ENCODE peak calls at places on chromosomes 13 and 19, in five cellular contexts. B is left ventricle myocardium inferior, J is neural crest cell, H is AG04449, L is lower leg skin. C is an unnamed sample.

GRCh38 chr19:58203814-58204475 is 21.1 kb downstream of the ZNF274 start:
- DNase-seq in B (no peak), J (no peak), H (no peak), L (no peak), C (no peak)

GRCh38 chr13:45333973-45334922 is 6.7 kb downstream of the TPT1 start:
- DNase-seq in B (no peak), J (no peak), H (no peak), L (no peak), C (no peak)

GRCh38 chr13:113584870-113585671 is 518 bp downstream of the TFDP1 start:
- DNase-seq in B (no peak), J (no peak), H (no peak), L (peak; percentile 80), C (peak; percentile 69)

GRCh38 chr19:5144545-5145179 is 175.7 kb downstream of the KDM4B start:
- DNase-seq in B (no peak), J (no peak), H (no peak), L (no peak), C (no peak)

GRCh38 chr19:51546650-51547396 is 15.4 kb upstream of the SIGLEC6 start:
- DNase-seq in B (no peak), J (no peak), H (no peak), L (peak; percentile 49), C (no peak)

GRCh38 chr13:75635621-75636338 is at the start of gene LMO7:
- DNase-seq in B (peak; percentile 50), J (peak; percentile 31), H (no peak), L (peak; percentile 89), C (peak; percentile 84)

GRCh38 chr19:54521860-54522513 is 19.4 kb downstream of the LAIR2 start:
- DNase-seq in B (no peak), J (no peak), H (no peak), L (no peak), C (no peak)

GRCh38 chr13:74000906-74001305 is 133.3 kb downstream of the KLF12 start:
- DNase-seq in B (no peak), J (no peak), H (no peak), L (no peak), C (no peak)

GRCh38 chr19:4077800-4078683 is 11.3 kb upstream of the ZBTB7A start:
- DNase-seq in B (peak; percentile 87), J (no peak), H (no peak), L (no peak), C (peak; percentile 78)

GRCh38 chr19:34184880-34185491 is 12.7 kb downstream of the LSM14A start:
- DNase-seq in B (no peak), J (no peak), H (no peak), L (no peak), C (no peak)

GRCh38 chr13:24890256-24890655 is 126.3 kb downstream of the RNF17 start:
- DNase-seq in B (no peak), J (no peak), H (no peak), L (no peak), C (no peak)

GRCh38 chr19:13765395-13766094 is 1.2 kb downstream of the MRI1 start:
- DNase-seq in B (no peak), J (no peak), H (no peak), L (no peak), C (no peak)

GRCh38 chr13:93767917-93768422 is 541.4 kb downstream of the GPC6 start:
- DNase-seq in B (no peak), J (no peak), H (no peak), L (no peak), C (no peak)

GRCh38 chr19:45506246-45506990 is 861 bp upstream of the VASP start:
- DNase-seq in B (peak; percentile 97), J (peak; percentile 91), H (no peak), L (peak; percentile 99), C (peak; percentile 95)
- TF ChIP-seq CTCF in B (peak; percentile 57), J (peak; percentile 63), H (peak; percentile 70), L (no peak), C (peak; percentile 84)

GRCh38 chr13:97257800-97258799 is 36.0 kb downstream of the MBNL2 start:
- DNase-seq in B (peak; percentile 40), J (no peak), H (peak; percentile 54), L (peak; percentile 91), C (peak; percentile 56)
- TF ChIP-seq CTCF in B (no peak), J (no peak), H (no peak), L (no peak), C (no peak)

DNA sequence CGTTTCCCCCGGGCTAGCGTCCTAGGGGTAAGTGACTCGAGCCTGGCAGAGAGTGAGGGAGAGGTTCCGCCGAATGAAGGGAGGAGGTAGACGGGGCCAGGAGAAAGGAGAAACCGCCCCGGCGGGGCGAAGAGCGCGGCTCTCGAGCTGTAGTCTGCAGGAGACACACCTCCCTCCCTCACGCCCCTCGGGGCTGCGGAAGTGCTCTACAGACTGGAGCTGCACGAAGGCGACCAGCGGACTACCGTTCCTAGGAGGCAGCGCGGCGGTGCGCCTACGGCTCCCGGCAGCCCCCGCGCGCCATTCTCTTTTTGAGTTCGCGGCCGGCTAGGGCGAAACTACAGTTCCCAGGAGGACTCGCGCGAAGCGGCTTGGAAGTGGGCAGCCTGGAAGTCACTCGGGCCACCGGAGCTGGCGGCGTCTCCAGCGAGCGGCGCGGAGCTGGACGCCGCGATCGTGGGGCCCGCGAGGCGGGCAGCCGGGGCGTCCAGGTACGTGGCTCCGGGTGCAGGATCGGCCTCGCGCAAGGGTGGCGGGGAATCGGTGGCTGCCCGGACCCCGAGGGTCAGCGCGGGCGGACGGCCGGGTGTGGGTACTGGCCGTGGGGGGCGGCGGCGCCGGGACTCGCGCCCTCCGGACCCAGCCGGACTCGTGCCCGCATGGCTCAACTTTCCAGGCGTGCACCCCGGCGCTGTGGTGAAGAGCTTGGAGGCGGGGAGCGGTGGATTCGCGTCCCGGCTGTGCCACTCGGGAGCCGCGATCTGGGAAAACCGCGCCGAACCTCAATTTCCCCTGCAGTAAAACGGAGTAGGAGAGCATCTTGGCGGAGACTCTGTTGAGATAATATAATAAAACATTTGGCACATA is at the start of gene SIPA1L3:
- DNase-seq in B (peak; percentile 95), J (peak; percentile 93), H (peak; percentile 54), L (peak; percentile 99), C (peak; percentile 95)
- TF ChIP-seq CTCF in B (peak; percentile 4), J (no peak), H (no peak), L (no peak), C (no peak)

GRCh38 chr13:49690990-49691886 is at the start of gene EBPL:
- DNase-seq in B (peak; percentile 93), J (peak; percentile 92), H (no peak), L (peak; percentile 99), C (peak; percentile 96)
- TF ChIP-seq CTCF in B (no peak), J (peak; percentile 32), H (no peak), L (no peak), C (no peak)

DNA sequence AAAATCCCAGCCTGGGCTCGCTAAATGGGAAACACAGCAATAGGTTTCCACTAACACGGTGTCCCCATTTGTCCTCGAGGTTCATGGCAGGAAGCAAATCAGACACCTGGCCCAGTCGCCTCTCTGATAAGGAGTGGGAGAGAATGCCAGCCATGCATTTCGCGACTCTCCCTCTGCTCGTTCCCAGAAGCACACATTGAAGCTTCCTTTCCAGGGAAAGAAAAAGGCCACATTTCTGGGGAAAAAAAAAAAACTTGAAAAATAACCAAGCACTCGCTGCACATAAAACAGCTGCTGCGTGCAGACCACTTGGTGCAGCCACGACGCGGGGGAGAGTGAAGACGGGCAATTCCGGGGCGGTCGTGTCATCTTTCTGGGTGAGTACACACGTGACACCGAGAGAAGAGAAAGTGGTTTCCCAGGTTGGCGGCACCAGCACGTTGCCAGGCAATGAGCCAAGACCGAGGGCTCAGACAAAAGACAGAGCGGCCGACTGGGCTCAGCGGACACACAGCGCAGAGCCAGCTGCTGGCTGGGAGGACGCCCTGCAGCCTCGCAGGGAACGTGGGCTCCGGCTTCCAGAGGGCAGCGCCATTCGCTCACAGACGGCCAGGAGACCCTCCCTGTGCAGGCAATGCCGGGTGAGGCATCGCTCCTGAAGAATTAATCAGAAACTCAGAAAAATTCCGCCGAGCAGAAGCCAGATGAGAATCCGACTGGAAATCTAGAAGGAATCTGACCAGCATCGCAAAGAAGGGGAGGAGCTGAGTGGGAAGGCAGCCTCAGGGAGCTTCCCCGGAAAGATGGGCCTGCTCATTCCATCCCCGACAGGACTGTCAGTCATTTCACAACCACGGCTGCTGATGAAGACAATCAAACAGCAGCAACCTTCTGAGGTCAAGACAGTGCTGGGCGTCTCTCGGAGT is 83.2 kb upstream of the IRS2 start:
- DNase-seq in B (peak; percentile 81), J (no peak), H (no peak), L (no peak), C (no peak)
- TF ChIP-seq CTCF in B (peak; percentile 37), J (no peak), H (peak; percentile 53), L (no peak), C (no peak)

GRCh38 chr13:59681630-59682311 is 482.0 kb downstream of the DIAPH3 start:
- DNase-seq in B (no peak), J (no peak), H (no peak), L (no peak), C (no peak)

GRCh38 chr13:59679239-59679638 is 484.5 kb downstream of the DIAPH3 start:
- DNase-seq in B (no peak), J (no peak), H (no peak), L (no peak), C (no peak)

GRCh38 chr13:59677966-59678814 is 485.5 kb downstream of the DIAPH3 start:
- DNase-seq in B (no peak), J (no peak), H (peak; percentile 19), L (no peak), C (peak; percentile 31)

GRCh38 chr13:59677430-59677829 is 486.3 kb downstream of the DIAPH3 start:
- DNase-seq in B (no peak), J (no peak), H (no peak), L (no peak), C (no peak)

DNA sequence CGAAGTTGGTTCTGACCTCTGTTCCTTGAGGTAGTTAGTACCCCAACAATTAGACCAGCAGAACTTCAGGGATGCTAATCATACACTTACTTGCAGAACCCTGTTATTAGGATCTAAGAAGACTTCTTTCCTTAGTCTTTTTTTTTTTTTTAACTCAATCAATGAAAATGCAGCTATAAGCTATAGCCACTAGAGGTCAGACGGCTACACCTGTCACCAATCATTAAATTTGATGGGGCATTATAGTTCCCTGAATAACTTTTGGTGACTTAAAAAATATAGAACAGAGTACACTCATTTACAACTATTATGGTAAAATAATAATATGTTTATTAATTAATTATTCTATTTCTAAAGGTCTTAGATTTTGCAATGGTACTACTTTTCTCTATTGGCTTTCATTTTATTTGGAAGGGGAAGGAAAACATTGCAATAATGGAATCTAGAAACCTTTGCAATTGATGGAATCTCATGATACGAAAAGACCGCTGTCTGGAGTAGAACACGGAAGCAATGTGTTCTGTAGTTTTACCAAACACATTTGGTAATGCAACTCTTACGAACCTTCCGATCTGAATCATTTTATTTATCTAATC is 483.2 kb downstream of the DIAPH3 start:
- DNase-seq in B (no peak), J (no peak), H (no peak), L (no peak), C (peak; percentile 22)
- TF ChIP-seq CTCF in B (peak; percentile 72), J (peak; percentile 87), H (peak; percentile 41), L (no peak), C (peak; percentile 70)